ENCODE peak calls at places on chromosomes 7 and 10, in five cellular contexts. Z, U, C, K and S are unnamed samples.

GRCh38 chr10:88792656-88793055 is 9.9 kb upstream of the LIPM start:
- DNase-seq in K (peak), Z (no peak), U (no peak), C (no peak), S (no peak)

GRCh38 chr7:16531682-16532081 is 5.1 kb downstream of the LRRC72 start:
- DNase-seq in U (no peak), Z (no peak), C (no peak), K (no peak), S (no peak)

GRCh38 chr7:79293655-79294142 is 159.8 kb downstream of the MAGI2 start:
- DNase-seq in U (no peak), K (peak), Z (no peak), C (no peak), S (no peak)

GRCh38 chr7:151731022-151731441 is 145.9 kb downstream of the PRKAG2 start:
- DNase-seq in K (no peak), Z (no peak), U (peak), C (no peak), S (no peak)

GRCh38 chr10:129345763-129346162 is 121.3 kb upstream of the MGMT start:
- DNase-seq in C (no peak), U (no peak), K (no peak), Z (no peak), S (peak)

GRCh38 chr7:101832205-101832631 is 14.8 kb downstream of the CUX1 start:
- DNase-seq in Z (no peak), C (no peak), K (no peak), U (peak), S (no peak)

GRCh38 chr7:34653787-34654186 is 4.2 kb upstream of the NPSR1 start:
- DNase-seq in Z (no peak), C (no peak), K (no peak), U (no peak), S (no peak)

GRCh38 chr7:18768256-18768655 is 272.7 kb downstream of the HDAC9 start:
- DNase-seq in K (no peak), C (no peak), Z (no peak), U (no peak), S (no peak)

GRCh38 chr10:73850863-73851461 is 23.4 kb downstream of the CAMK2G start:
- DNase-seq in U (peak), Z (no peak), C (no peak), K (peak), S (no peak)

GRCh38 chr7:24896031-24896433 is 83.9 kb downstream of the OSBPL3 start:
- DNase-seq in Z (no peak), K (no peak), U (no peak), C (no peak), S (no peak)

GRCh38 chr10:92830478-92831389 is 17.6 kb upstream of the EXOC6 start:
- DNase-seq in Z (no peak), K (no peak), C (no peak), U (no peak), S (no peak)

GRCh38 chr7:144399946-144400345 is 3.5 kb downstream of the NOBOX start:
- DNase-seq in Z (no peak), U (no peak), K (no peak), C (no peak), S (no peak)

GRCh38 chr7:140062118-140062527 is 628 bp downstream of the PARP12 start:
- DNase-seq in Z (no peak), C (peak), K (peak), U (no peak), S (no peak)

GRCh38 chr10:59073456-59074053 is 102.9 kb upstream of the PHYHIPL start:
- DNase-seq in C (peak), Z (no peak), U (no peak), K (no peak), S (no peak)

GRCh38 chr10:119538632-119539358 is 3.7 kb downstream of the RGS10 start:
- DNase-seq in U (no peak), K (no peak), Z (no peak), C (no peak), S (no peak)

GRCh38 chr7:39554583-39555140 is 11.5 kb upstream of the YAE1 start:
- DNase-seq in K (no peak), C (no peak), U (no peak), Z (no peak), S (no peak)

GRCh38 chr7:159329979-159330378 is 185.3 kb upstream of the VIPR2 start:
- DNase-seq in C (no peak), U (no peak), Z (no peak), K (no peak), S (no peak)

GRCh38 chr10:76073524-76073923 is 642.1 kb downstream of the LRMDA start:
- DNase-seq in Z (no peak), C (no peak), U (no peak), K (no peak), S (no peak)

GRCh38 chr10:18109471-18109870 is 30.8 kb upstream of the CACNB2 start:
- DNase-seq in K (no peak), Z (no peak), C (no peak), U (no peak), S (no peak)

GRCh38 chr10:36476399-36476798 is 649.0 kb upstream of the ANKRD30A start:
- DNase-seq in C (no peak), Z (no peak), U (no peak), K (no peak), S (no peak)

GRCh38 chr7:130951976-130952313 is 217.9 kb upstream of the KLF14 start:
- DNase-seq in C (no peak), Z (no peak), K (no peak), U (no peak), S (no peak)
- H3K27ac ChIP-seq in C (no peak), Z (peak), K (no peak), U (no peak), S (no peak)

GRCh38 chr7:55129409-55130078 is 110.7 kb downstream of the EGFR start:
- DNase-seq in C (no peak), U (no peak), Z (no peak), K (no peak), S (no peak)

GRCh38 chr7:55128693-55129394 is 110.0 kb downstream of the EGFR start:
- DNase-seq in Z (no peak), C (no peak), U (no peak), K (no peak), S (no peak)

GRCh38 chr7:55130554-55131198 is 111.9 kb downstream of the EGFR start:
- DNase-seq in C (no peak), K (no peak), U (peak), Z (no peak), S (no peak)

GRCh38 chr7:55131421-55131929 is 112.7 kb downstream of the EGFR start:
- DNase-seq in C (no peak), Z (no peak), U (no peak), K (peak), S (no peak)

GRCh38 chr7:55130079-55130476 is 111.3 kb downstream of the EGFR start:
- DNase-seq in Z (no peak), C (no peak), U (no peak), K (no peak), S (no peak)
- H3K27ac ChIP-seq in Z (peak), C (peak), U (peak), K (peak), S (peak)

GRCh38 chr7:116582164-116582732 is 57.4 kb downstream of the CAV1 start:
- DNase-seq in Z (no peak), C (no peak), U (no peak), K (no peak), S (no peak)
- H3K27ac ChIP-seq in Z (no peak), C (no peak), U (peak), K (peak), S (peak)

GRCh38 chr10:3116508-3117100 is 49.3 kb downstream of the PFKP start:
- DNase-seq in U (no peak), K (no peak), C (no peak), Z (no peak), S (no peak)

GRCh38 chr10:3115685-3116084 is 48.3 kb downstream of the PFKP start:
- DNase-seq in K (no peak), C (no peak), U (no peak), Z (no peak), S (no peak)

GRCh38 chr10:3118621-3119020 is 51.3 kb downstream of the PFKP start:
- DNase-seq in C (no peak), U (no peak), Z (no peak), K (no peak), S (no peak)

GRCh38 chr10:3119796-3120459 is 52.6 kb downstream of the PFKP start:
- DNase-seq in Z (no peak), C (no peak), U (no peak), K (no peak), S (no peak)

DNA sequence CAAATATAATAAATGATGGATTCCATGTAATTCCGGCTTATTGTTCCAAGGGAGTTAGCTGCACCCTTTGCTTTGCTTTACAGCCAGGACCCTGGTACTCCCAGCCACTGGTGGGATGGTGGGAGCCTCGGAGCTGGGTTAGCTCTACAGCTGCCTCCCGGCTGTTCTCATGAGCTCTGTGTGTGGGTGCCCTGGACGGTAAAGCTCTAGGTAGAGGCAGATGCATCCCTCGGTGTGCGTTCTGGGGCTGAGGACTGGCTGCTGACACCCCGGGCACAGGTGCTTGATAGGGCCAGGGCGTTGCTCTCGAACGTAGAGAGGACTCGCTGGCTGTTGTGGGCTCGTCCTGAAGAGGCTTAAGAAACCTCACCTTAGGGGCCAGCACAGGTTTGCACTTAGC is 50.1 kb downstream of the PFKP start:
- DNase-seq in K (no peak), C (no peak), Z (no peak), U (no peak), S (no peak)
- H3K27ac ChIP-seq in K (no peak), C (no peak), Z (no peak), U (no peak), S (no peak)

GRCh38 chr10:77498210-77498609 is 139.4 kb downstream of the KCNMA1 start:
- DNase-seq in C (peak), K (no peak), Z (no peak), U (no peak), S (no peak)
- H3K27ac ChIP-seq in C (peak), K (no peak), Z (no peak), U (no peak), S (no peak)

GRCh38 chr10:70418229-70418628 is 14.3 kb downstream of the EIF4EBP2 start:
- DNase-seq in Z (no peak), U (no peak), K (no peak), C (no peak), S (no peak)
- H3K27ac ChIP-seq in Z (no peak), U (no peak), K (no peak), C (no peak), S (no peak)

GRCh38 chr7:22662031-22662430 is 65.0 kb upstream of the IL6 start:
- DNase-seq in K (no peak), C (no peak), U (no peak), Z (no peak), S (peak)

GRCh38 chr7:22663721-22664120 is 63.3 kb upstream of the IL6 start:
- DNase-seq in K (no peak), C (no peak), Z (no peak), U (no peak), S (no peak)

GRCh38 chr7:22660732-22661131 is 66.3 kb upstream of the IL6 start:
- DNase-seq in Z (no peak), K (no peak), U (no peak), C (no peak), S (peak)

GRCh38 chr7:22663319-22663718 is 63.7 kb upstream of the IL6 start:
- DNase-seq in K (no peak), Z (no peak), C (no peak), U (no peak), S (no peak)

DNA sequence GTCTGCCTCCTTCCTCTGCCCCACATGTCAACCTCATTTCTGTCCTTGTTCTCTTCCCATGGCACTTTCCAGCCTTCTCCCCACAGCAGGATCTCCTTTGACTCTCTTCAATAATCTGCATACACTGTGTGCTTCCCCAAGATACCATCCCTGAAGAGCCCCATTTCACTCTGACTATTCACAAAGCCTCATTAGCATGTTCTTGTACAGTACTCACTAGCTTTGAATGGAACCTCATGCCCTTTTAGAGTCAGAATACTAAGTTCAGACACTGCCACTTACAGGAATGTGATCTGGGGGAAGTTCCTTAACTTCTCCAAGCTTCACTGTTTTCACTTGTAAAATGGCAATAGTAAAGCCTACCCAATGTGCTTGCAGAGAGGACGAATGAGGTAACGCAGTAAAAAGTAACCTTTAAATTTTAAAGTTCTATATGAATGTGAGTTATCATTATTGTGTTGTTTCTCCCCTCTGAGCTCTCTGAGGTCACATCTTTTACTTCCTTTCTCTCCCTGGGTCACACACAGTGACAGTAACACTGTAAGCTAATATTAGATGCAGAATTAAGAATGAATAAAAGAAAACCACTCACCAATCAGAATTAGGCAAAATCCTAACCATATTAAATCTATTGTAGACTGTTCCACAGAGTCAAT is 64.4 kb upstream of the IL6 start:
- DNase-seq in U (no peak), Z (no peak), K (no peak), C (no peak), S (no peak)
- H3K27ac ChIP-seq in U (no peak), Z (no peak), K (peak), C (no peak), S (no peak)